ENCODE peak calls at places on chromosomes 3 and 15, in nine cellular contexts. One of them, this sample, is unnamed.

GRCh38 chr15:49438970-49439631 is 16.1 kb downstream of the FGF7 start:
- DNase-seq in CD8-positive, alpha-beta memory T cell: no peak
- DNase-seq in K562: no peak
- DNase-seq in AML-193: peak; percentile 83
- DNase-seq in WTC11: no peak
- DNase-seq in activated T-cell treated with anti-CD3 and anti-CD28 coated beads for 24 hours: no peak
- DNase-seq in activated B cell treated with CpG ODN at 0.5 μM for 24 hours: no peak
- DNase-seq in NCI-H1694 treated with DMSO at 0.1 percent for 48 hours: no peak
- DNase-seq in NCI-H345: no peak
- DNase-seq in this sample: no peak

GRCh38 chr15:39125904-39126303 is 455.0 kb upstream of the THBS1 start:
- DNase-seq in CD8-positive, alpha-beta memory T cell: no peak
- DNase-seq in K562: peak; percentile 63
- DNase-seq in AML-193: peak; percentile 21
- DNase-seq in WTC11: peak; percentile 30
- DNase-seq in activated T-cell treated with anti-CD3 and anti-CD28 coated beads for 24 hours: peak; percentile 7
- DNase-seq in activated B cell treated with CpG ODN at 0.5 μM for 24 hours: no peak
- DNase-seq in NCI-H1694 treated with DMSO at 0.1 percent for 48 hours: peak; percentile 22
- DNase-seq in NCI-H345: peak; percentile 7
- DNase-seq in this sample: no peak

GRCh38 chr15:65198571-65198970 is 12.7 kb downstream of the CILP start:
- DNase-seq in CD8-positive, alpha-beta memory T cell: no peak
- DNase-seq in K562: no peak
- DNase-seq in AML-193: no peak
- DNase-seq in WTC11: no peak
- DNase-seq in activated T-cell treated with anti-CD3 and anti-CD28 coated beads for 24 hours: no peak
- DNase-seq in activated B cell treated with CpG ODN at 0.5 μM for 24 hours: no peak
- DNase-seq in NCI-H1694 treated with DMSO at 0.1 percent for 48 hours: no peak
- DNase-seq in NCI-H345: no peak
- DNase-seq in this sample: no peak

GRCh38 chr3:159149633-159150032 is 347.8 kb downstream of the MFSD1 start:
- DNase-seq in CD8-positive, alpha-beta memory T cell: no peak
- DNase-seq in K562: no peak
- DNase-seq in AML-193: no peak
- DNase-seq in WTC11: no peak
- DNase-seq in activated T-cell treated with anti-CD3 and anti-CD28 coated beads for 24 hours: no peak
- DNase-seq in activated B cell treated with CpG ODN at 0.5 μM for 24 hours: no peak
- DNase-seq in NCI-H1694 treated with DMSO at 0.1 percent for 48 hours: no peak
- DNase-seq in NCI-H345: no peak
- DNase-seq in this sample: no peak

GRCh38 chr15:38941399-38941953 is 376.9 kb upstream of the RASGRP1 start:
- DNase-seq in CD8-positive, alpha-beta memory T cell: no peak
- DNase-seq in K562: no peak
- DNase-seq in AML-193: no peak
- DNase-seq in WTC11: no peak
- DNase-seq in activated T-cell treated with anti-CD3 and anti-CD28 coated beads for 24 hours: no peak
- DNase-seq in activated B cell treated with CpG ODN at 0.5 μM for 24 hours: no peak
- DNase-seq in NCI-H1694 treated with DMSO at 0.1 percent for 48 hours: no peak
- DNase-seq in NCI-H345: no peak
- DNase-seq in this sample: no peak

GRCh38 chr3:48565591-48566400 is 2.2 kb upstream of the UCN2 start:
- DNase-seq in CD8-positive, alpha-beta memory T cell: no peak
- DNase-seq in K562: no peak
- DNase-seq in AML-193: peak; percentile 63
- DNase-seq in WTC11: no peak
- DNase-seq in activated T-cell treated with anti-CD3 and anti-CD28 coated beads for 24 hours: no peak
- DNase-seq in activated B cell treated with CpG ODN at 0.5 μM for 24 hours: no peak
- DNase-seq in NCI-H1694 treated with DMSO at 0.1 percent for 48 hours: no peak
- DNase-seq in NCI-H345: no peak
- DNase-seq in this sample: no peak

GRCh38 chr3:6062226-6063187 is 798.4 kb upstream of the GRM7 start:
- DNase-seq in CD8-positive, alpha-beta memory T cell: no peak
- DNase-seq in K562: no peak
- DNase-seq in AML-193: no peak
- DNase-seq in WTC11: no peak
- DNase-seq in activated T-cell treated with anti-CD3 and anti-CD28 coated beads for 24 hours: no peak
- DNase-seq in activated B cell treated with CpG ODN at 0.5 μM for 24 hours: no peak
- DNase-seq in NCI-H1694 treated with DMSO at 0.1 percent for 48 hours: no peak
- DNase-seq in NCI-H345: no peak
- DNase-seq in this sample: peak; percentile 7

GRCh38 chr3:129502641-129503386 is 25.6 kb upstream of the RHO start:
- DNase-seq in CD8-positive, alpha-beta memory T cell: peak; percentile 17
- DNase-seq in K562: no peak
- DNase-seq in AML-193: no peak
- DNase-seq in WTC11: no peak
- DNase-seq in activated T-cell treated with anti-CD3 and anti-CD28 coated beads for 24 hours: no peak
- DNase-seq in activated B cell treated with CpG ODN at 0.5 μM for 24 hours: no peak
- DNase-seq in NCI-H1694 treated with DMSO at 0.1 percent for 48 hours: peak; percentile 82
- DNase-seq in NCI-H345: peak; percentile 32
- DNase-seq in this sample: no peak

This sample was measured in iPS DF 19.7.